ENCODE peak calls at places on chromosomes 2 and 18, in nine cellular contexts. One of them, this sample, is unnamed.

GRCh38 chr2:17616405-17616804 is 75.9 kb downstream of the VSNL1 start:
- DNase-seq in LHCN-M2: no peak
- DNase-seq in fibroblast of gingiva: no peak
- DNase-seq in cardiac muscle cell: no peak
- DNase-seq in iris pigment epithelial cell: no peak
- DNase-seq in NCI-H82: no peak
- DNase-seq in NCI-H524 treated with DMSO at 0.1 percent for 48 hours: no peak
- DNase-seq in naive thymus-derived CD4-positive, alpha-beta T cell: no peak
- DNase-seq in activated gamma-delta T cell treated with Interleukin-2 at 50 U/mL for 16 hours: no peak
- DNase-seq in this sample: no peak

GRCh38 chr2:31110998-31111397 is 27.2 kb downstream of the GALNT14 start:
- DNase-seq in LHCN-M2: no peak
- DNase-seq in fibroblast of gingiva: no peak
- DNase-seq in cardiac muscle cell: no peak
- DNase-seq in iris pigment epithelial cell: no peak
- DNase-seq in NCI-H82: peak
- DNase-seq in NCI-H524 treated with DMSO at 0.1 percent for 48 hours: no peak
- DNase-seq in naive thymus-derived CD4-positive, alpha-beta T cell: no peak
- DNase-seq in activated gamma-delta T cell treated with Interleukin-2 at 50 U/mL for 16 hours: no peak
- DNase-seq in this sample: peak

GRCh38 chr2:106193491-106193976 is 567 bp downstream of the UXS1 start:
- DNase-seq in LHCN-M2: no peak
- DNase-seq in fibroblast of gingiva: no peak
- DNase-seq in cardiac muscle cell: peak
- DNase-seq in iris pigment epithelial cell: no peak
- DNase-seq in NCI-H82: peak
- DNase-seq in NCI-H524 treated with DMSO at 0.1 percent for 48 hours: no peak
- DNase-seq in naive thymus-derived CD4-positive, alpha-beta T cell: no peak
- DNase-seq in activated gamma-delta T cell treated with Interleukin-2 at 50 U/mL for 16 hours: peak
- DNase-seq in this sample: peak

GRCh38 chr2:45882707-45883106 is 231.2 kb downstream of the PRKCE start:
- DNase-seq in LHCN-M2: no peak
- DNase-seq in fibroblast of gingiva: no peak
- DNase-seq in cardiac muscle cell: peak
- DNase-seq in iris pigment epithelial cell: no peak
- DNase-seq in NCI-H82: peak
- DNase-seq in NCI-H524 treated with DMSO at 0.1 percent for 48 hours: peak
- DNase-seq in naive thymus-derived CD4-positive, alpha-beta T cell: no peak
- DNase-seq in activated gamma-delta T cell treated with Interleukin-2 at 50 U/mL for 16 hours: no peak
- DNase-seq in this sample: no peak

GRCh38 chr2:147826615-147827375 is 18.0 kb upstream of the ACVR2A start:
- DNase-seq in LHCN-M2: no peak
- DNase-seq in fibroblast of gingiva: no peak
- DNase-seq in cardiac muscle cell: no peak
- DNase-seq in iris pigment epithelial cell: no peak
- DNase-seq in NCI-H82: no peak
- DNase-seq in NCI-H524 treated with DMSO at 0.1 percent for 48 hours: no peak
- DNase-seq in naive thymus-derived CD4-positive, alpha-beta T cell: no peak
- DNase-seq in activated gamma-delta T cell treated with Interleukin-2 at 50 U/mL for 16 hours: no peak
- DNase-seq in this sample: no peak

GRCh38 chr2:99865818-99866676 is 276.3 kb downstream of the AFF3 start:
- DNase-seq in LHCN-M2: no peak
- DNase-seq in fibroblast of gingiva: peak
- DNase-seq in cardiac muscle cell: no peak
- DNase-seq in iris pigment epithelial cell: peak
- DNase-seq in NCI-H82: no peak
- DNase-seq in NCI-H524 treated with DMSO at 0.1 percent for 48 hours: no peak
- DNase-seq in naive thymus-derived CD4-positive, alpha-beta T cell: no peak
- DNase-seq in activated gamma-delta T cell treated with Interleukin-2 at 50 U/mL for 16 hours: no peak
- DNase-seq in this sample: no peak

GRCh38 chr18:45222200-45222599 is 393.1 kb upstream of the SLC14A2 start:
- DNase-seq in LHCN-M2: no peak
- DNase-seq in fibroblast of gingiva: peak
- DNase-seq in cardiac muscle cell: no peak
- DNase-seq in iris pigment epithelial cell: no peak
- DNase-seq in NCI-H82: no peak
- DNase-seq in NCI-H524 treated with DMSO at 0.1 percent for 48 hours: no peak
- DNase-seq in naive thymus-derived CD4-positive, alpha-beta T cell: no peak
- DNase-seq in activated gamma-delta T cell treated with Interleukin-2 at 50 U/mL for 16 hours: no peak
- DNase-seq in this sample: no peak

GRCh38 chr2:13581471-13581870 is 864.7 kb downstream of the TRIB2 start:
- DNase-seq in LHCN-M2: no peak
- DNase-seq in fibroblast of gingiva: no peak
- DNase-seq in cardiac muscle cell: peak
- DNase-seq in iris pigment epithelial cell: no peak
- DNase-seq in NCI-H82: peak
- DNase-seq in NCI-H524 treated with DMSO at 0.1 percent for 48 hours: no peak
- DNase-seq in naive thymus-derived CD4-positive, alpha-beta T cell: no peak
- DNase-seq in activated gamma-delta T cell treated with Interleukin-2 at 50 U/mL for 16 hours: no peak
- DNase-seq in this sample: peak

GRCh38 chr2:11656252-11656651 is 13.7 kb downstream of the NTSR2 start:
- DNase-seq in LHCN-M2: no peak
- DNase-seq in fibroblast of gingiva: no peak
- DNase-seq in cardiac muscle cell: no peak
- DNase-seq in iris pigment epithelial cell: no peak
- DNase-seq in NCI-H82: no peak
- DNase-seq in NCI-H524 treated with DMSO at 0.1 percent for 48 hours: no peak
- DNase-seq in naive thymus-derived CD4-positive, alpha-beta T cell: no peak
- DNase-seq in activated gamma-delta T cell treated with Interleukin-2 at 50 U/mL for 16 hours: no peak
- DNase-seq in this sample: no peak

GRCh38 chr2:239729681-239730566 is 295.2 kb downstream of the NDUFA10 start:
- DNase-seq in LHCN-M2: no peak
- DNase-seq in fibroblast of gingiva: no peak
- DNase-seq in cardiac muscle cell: no peak
- DNase-seq in iris pigment epithelial cell: no peak
- DNase-seq in NCI-H82: no peak
- DNase-seq in NCI-H524 treated with DMSO at 0.1 percent for 48 hours: no peak
- DNase-seq in naive thymus-derived CD4-positive, alpha-beta T cell: no peak
- DNase-seq in activated gamma-delta T cell treated with Interleukin-2 at 50 U/mL for 16 hours: no peak
- DNase-seq in this sample: no peak

GRCh38 chr2:64945973-64946736 is 43.0 kb upstream of the SLC1A4 start:
- DNase-seq in LHCN-M2: no peak
- DNase-seq in fibroblast of gingiva: no peak
- DNase-seq in cardiac muscle cell: no peak
- DNase-seq in iris pigment epithelial cell: peak
- DNase-seq in NCI-H82: no peak
- DNase-seq in NCI-H524 treated with DMSO at 0.1 percent for 48 hours: no peak
- DNase-seq in naive thymus-derived CD4-positive, alpha-beta T cell: peak
- DNase-seq in activated gamma-delta T cell treated with Interleukin-2 at 50 U/mL for 16 hours: peak
- DNase-seq in this sample: peak

GRCh38 chr2:71697106-71698010 is 244.0 kb downstream of the DYSF start:
- DNase-seq in LHCN-M2: no peak
- DNase-seq in fibroblast of gingiva: no peak
- DNase-seq in cardiac muscle cell: no peak
- DNase-seq in iris pigment epithelial cell: no peak
- DNase-seq in NCI-H82: no peak
- DNase-seq in NCI-H524 treated with DMSO at 0.1 percent for 48 hours: no peak
- DNase-seq in naive thymus-derived CD4-positive, alpha-beta T cell: no peak
- DNase-seq in activated gamma-delta T cell treated with Interleukin-2 at 50 U/mL for 16 hours: no peak
- DNase-seq in this sample: no peak

GRCh38 chr2:237993701-237994100 is 26.9 kb downstream of the UBE2F start:
- DNase-seq in LHCN-M2: no peak
- DNase-seq in fibroblast of gingiva: no peak
- DNase-seq in cardiac muscle cell: no peak
- DNase-seq in iris pigment epithelial cell: no peak
- DNase-seq in NCI-H82: no peak
- DNase-seq in NCI-H524 treated with DMSO at 0.1 percent for 48 hours: peak
- DNase-seq in naive thymus-derived CD4-positive, alpha-beta T cell: no peak
- DNase-seq in activated gamma-delta T cell treated with Interleukin-2 at 50 U/mL for 16 hours: no peak
- DNase-seq in this sample: no peak

GRCh38 chr2:17317439-17317976 is 200.7 kb downstream of the RAD51AP2 start:
- DNase-seq in LHCN-M2: no peak
- DNase-seq in fibroblast of gingiva: no peak
- DNase-seq in cardiac muscle cell: no peak
- DNase-seq in iris pigment epithelial cell: no peak
- DNase-seq in NCI-H82: no peak
- DNase-seq in NCI-H524 treated with DMSO at 0.1 percent for 48 hours: no peak
- DNase-seq in naive thymus-derived CD4-positive, alpha-beta T cell: no peak
- DNase-seq in activated gamma-delta T cell treated with Interleukin-2 at 50 U/mL for 16 hours: no peak
- DNase-seq in this sample: no peak

GRCh38 chr2:239564587-239564986 is 163.8 kb upstream of the HDAC4 start:
- DNase-seq in LHCN-M2: no peak
- DNase-seq in fibroblast of gingiva: no peak
- DNase-seq in cardiac muscle cell: no peak
- DNase-seq in iris pigment epithelial cell: no peak
- DNase-seq in NCI-H82: no peak
- DNase-seq in NCI-H524 treated with DMSO at 0.1 percent for 48 hours: no peak
- DNase-seq in naive thymus-derived CD4-positive, alpha-beta T cell: no peak
- DNase-seq in activated gamma-delta T cell treated with Interleukin-2 at 50 U/mL for 16 hours: no peak
- DNase-seq in this sample: no peak

GRCh38 chr2:218265626-218266025 is 4.3 kb downstream of the AAMP start:
- DNase-seq in LHCN-M2: no peak
- DNase-seq in fibroblast of gingiva: no peak
- DNase-seq in cardiac muscle cell: no peak
- DNase-seq in iris pigment epithelial cell: no peak
- DNase-seq in NCI-H82: no peak
- DNase-seq in NCI-H524 treated with DMSO at 0.1 percent for 48 hours: no peak
- DNase-seq in naive thymus-derived CD4-positive, alpha-beta T cell: no peak
- DNase-seq in activated gamma-delta T cell treated with Interleukin-2 at 50 U/mL for 16 hours: no peak
- DNase-seq in this sample: no peak

GRCh38 chr2:47725808-47726207 is 57.1 kb upstream of the MSH6 start:
- DNase-seq in LHCN-M2: no peak
- DNase-seq in fibroblast of gingiva: peak
- DNase-seq in cardiac muscle cell: no peak
- DNase-seq in iris pigment epithelial cell: peak
- DNase-seq in NCI-H82: no peak
- DNase-seq in NCI-H524 treated with DMSO at 0.1 percent for 48 hours: no peak
- DNase-seq in naive thymus-derived CD4-positive, alpha-beta T cell: no peak
- DNase-seq in activated gamma-delta T cell treated with Interleukin-2 at 50 U/mL for 16 hours: no peak
- DNase-seq in this sample: no peak

GRCh38 chr18:77014538-77014937 is 118.0 kb downstream of the MBP start:
- DNase-seq in LHCN-M2: no peak
- DNase-seq in fibroblast of gingiva: no peak
- DNase-seq in cardiac muscle cell: no peak
- DNase-seq in iris pigment epithelial cell: no peak
- DNase-seq in NCI-H82: no peak
- DNase-seq in NCI-H524 treated with DMSO at 0.1 percent for 48 hours: no peak
- DNase-seq in naive thymus-derived CD4-positive, alpha-beta T cell: no peak
- DNase-seq in activated gamma-delta T cell treated with Interleukin-2 at 50 U/mL for 16 hours: no peak
- DNase-seq in this sample: no peak

GRCh38 chr2:233994191-233994590 is 56.3 kb upstream of the SPP2 start:
- DNase-seq in LHCN-M2: no peak
- DNase-seq in fibroblast of gingiva: no peak
- DNase-seq in cardiac muscle cell: no peak
- DNase-seq in iris pigment epithelial cell: no peak
- DNase-seq in NCI-H82: no peak
- DNase-seq in NCI-H524 treated with DMSO at 0.1 percent for 48 hours: no peak
- DNase-seq in naive thymus-derived CD4-positive, alpha-beta T cell: no peak
- DNase-seq in activated gamma-delta T cell treated with Interleukin-2 at 50 U/mL for 16 hours: no peak
- DNase-seq in this sample: no peak

GRCh38 chr18:27604583-27604982 is 419.5 kb upstream of the CHST9 start:
- DNase-seq in LHCN-M2: peak
- DNase-seq in fibroblast of gingiva: peak
- DNase-seq in cardiac muscle cell: no peak
- DNase-seq in iris pigment epithelial cell: peak
- DNase-seq in NCI-H82: peak
- DNase-seq in NCI-H524 treated with DMSO at 0.1 percent for 48 hours: no peak
- DNase-seq in naive thymus-derived CD4-positive, alpha-beta T cell: no peak
- DNase-seq in activated gamma-delta T cell treated with Interleukin-2 at 50 U/mL for 16 hours: no peak
- DNase-seq in this sample: no peak

GRCh38 chr2:150681120-150681796 is 193.8 kb upstream of the RND3 start:
- DNase-seq in LHCN-M2: peak
- DNase-seq in fibroblast of gingiva: peak
- DNase-seq in cardiac muscle cell: no peak
- DNase-seq in iris pigment epithelial cell: peak
- DNase-seq in NCI-H82: peak
- DNase-seq in NCI-H524 treated with DMSO at 0.1 percent for 48 hours: no peak
- DNase-seq in naive thymus-derived CD4-positive, alpha-beta T cell: no peak
- DNase-seq in activated gamma-delta T cell treated with Interleukin-2 at 50 U/mL for 16 hours: no peak
- DNase-seq in this sample: no peak

GRCh38 chr2:152582081-152582480 is 135.2 kb downstream of the PRPF40A start:
- DNase-seq in LHCN-M2: no peak
- DNase-seq in fibroblast of gingiva: no peak
- DNase-seq in cardiac muscle cell: no peak
- DNase-seq in iris pigment epithelial cell: no peak
- DNase-seq in NCI-H82: peak
- DNase-seq in NCI-H524 treated with DMSO at 0.1 percent for 48 hours: no peak
- DNase-seq in naive thymus-derived CD4-positive, alpha-beta T cell: no peak
- DNase-seq in activated gamma-delta T cell treated with Interleukin-2 at 50 U/mL for 16 hours: no peak
- DNase-seq in this sample: no peak

GRCh38 chr2:189337648-189338047 is 103.6 kb upstream of the WDR75 start:
- DNase-seq in LHCN-M2: peak
- DNase-seq in fibroblast of gingiva: peak
- DNase-seq in cardiac muscle cell: no peak
- DNase-seq in iris pigment epithelial cell: peak
- DNase-seq in NCI-H82: no peak
- DNase-seq in NCI-H524 treated with DMSO at 0.1 percent for 48 hours: no peak
- DNase-seq in naive thymus-derived CD4-positive, alpha-beta T cell: no peak
- DNase-seq in activated gamma-delta T cell treated with Interleukin-2 at 50 U/mL for 16 hours: no peak
- DNase-seq in this sample: no peak

GRCh38 chr2:69565431-69565839 is 78.1 kb downstream of the AAK1 start:
- DNase-seq in LHCN-M2: peak
- DNase-seq in fibroblast of gingiva: peak
- DNase-seq in cardiac muscle cell: peak
- DNase-seq in iris pigment epithelial cell: peak
- DNase-seq in NCI-H82: peak
- DNase-seq in NCI-H524 treated with DMSO at 0.1 percent for 48 hours: peak
- DNase-seq in naive thymus-derived CD4-positive, alpha-beta T cell: peak
- DNase-seq in activated gamma-delta T cell treated with Interleukin-2 at 50 U/mL for 16 hours: peak
- DNase-seq in this sample: peak

GRCh38 chr2:19119326-19120001 is 239.0 kb downstream of the OSR1 start:
- DNase-seq in LHCN-M2: no peak
- DNase-seq in fibroblast of gingiva: no peak
- DNase-seq in cardiac muscle cell: no peak
- DNase-seq in iris pigment epithelial cell: no peak
- DNase-seq in NCI-H82: no peak
- DNase-seq in NCI-H524 treated with DMSO at 0.1 percent for 48 hours: no peak
- DNase-seq in naive thymus-derived CD4-positive, alpha-beta T cell: no peak
- DNase-seq in activated gamma-delta T cell treated with Interleukin-2 at 50 U/mL for 16 hours: no peak
- DNase-seq in this sample: peak

GRCh38 chr2:833180-833579 is 117.5 kb upstream of the SNTG2 start:
- DNase-seq in LHCN-M2: no peak
- DNase-seq in fibroblast of gingiva: no peak
- DNase-seq in cardiac muscle cell: no peak
- DNase-seq in iris pigment epithelial cell: no peak
- DNase-seq in NCI-H82: no peak
- DNase-seq in NCI-H524 treated with DMSO at 0.1 percent for 48 hours: no peak
- DNase-seq in naive thymus-derived CD4-positive, alpha-beta T cell: no peak
- DNase-seq in activated gamma-delta T cell treated with Interleukin-2 at 50 U/mL for 16 hours: no peak
- DNase-seq in this sample: no peak

GRCh38 chr2:180696005-180696404 is 284.4 kb upstream of the UBE2E3 start:
- DNase-seq in LHCN-M2: no peak
- DNase-seq in fibroblast of gingiva: no peak
- DNase-seq in cardiac muscle cell: no peak
- DNase-seq in iris pigment epithelial cell: no peak
- DNase-seq in NCI-H82: no peak
- DNase-seq in NCI-H524 treated with DMSO at 0.1 percent for 48 hours: no peak
- DNase-seq in naive thymus-derived CD4-positive, alpha-beta T cell: no peak
- DNase-seq in activated gamma-delta T cell treated with Interleukin-2 at 50 U/mL for 16 hours: no peak
- DNase-seq in this sample: no peak

GRCh38 chr2:142180820-142181533 is 50.2 kb upstream of the LRP1B start:
- DNase-seq in LHCN-M2: no peak
- DNase-seq in fibroblast of gingiva: no peak
- DNase-seq in cardiac muscle cell: peak
- DNase-seq in iris pigment epithelial cell: peak
- DNase-seq in NCI-H82: peak
- DNase-seq in NCI-H524 treated with DMSO at 0.1 percent for 48 hours: no peak
- DNase-seq in naive thymus-derived CD4-positive, alpha-beta T cell: no peak
- DNase-seq in activated gamma-delta T cell treated with Interleukin-2 at 50 U/mL for 16 hours: no peak
- DNase-seq in this sample: peak

GRCh38 chr2:2947406-2947805 is 430.2 kb downstream of the EIPR1 start:
- DNase-seq in LHCN-M2: no peak
- DNase-seq in fibroblast of gingiva: no peak
- DNase-seq in cardiac muscle cell: no peak
- DNase-seq in iris pigment epithelial cell: no peak
- DNase-seq in NCI-H82: no peak
- DNase-seq in NCI-H524 treated with DMSO at 0.1 percent for 48 hours: no peak
- DNase-seq in naive thymus-derived CD4-positive, alpha-beta T cell: no peak
- DNase-seq in activated gamma-delta T cell treated with Interleukin-2 at 50 U/mL for 16 hours: no peak
- DNase-seq in this sample: no peak

GRCh38 chr2:147045113-147045512 is 799.7 kb upstream of the ACVR2A start:
- DNase-seq in LHCN-M2: peak
- DNase-seq in fibroblast of gingiva: peak
- DNase-seq in cardiac muscle cell: peak
- DNase-seq in iris pigment epithelial cell: peak
- DNase-seq in NCI-H82: peak
- DNase-seq in NCI-H524 treated with DMSO at 0.1 percent for 48 hours: no peak
- DNase-seq in naive thymus-derived CD4-positive, alpha-beta T cell: peak
- DNase-seq in activated gamma-delta T cell treated with Interleukin-2 at 50 U/mL for 16 hours: peak
- DNase-seq in this sample: peak

GRCh38 chr2:232327089-232328037 is 51.2 kb upstream of the ALPP start:
- DNase-seq in LHCN-M2: peak
- DNase-seq in fibroblast of gingiva: peak
- DNase-seq in cardiac muscle cell: peak
- DNase-seq in iris pigment epithelial cell: peak
- DNase-seq in NCI-H82: peak
- DNase-seq in NCI-H524 treated with DMSO at 0.1 percent for 48 hours: no peak
- DNase-seq in naive thymus-derived CD4-positive, alpha-beta T cell: peak
- DNase-seq in activated gamma-delta T cell treated with Interleukin-2 at 50 U/mL for 16 hours: peak
- DNase-seq in this sample: peak

This sample was measured in neural progenitor cell.